ENCODE peak calls at places on chromosomes 5 and 9, in seven cellular contexts. C is cardiac muscle cell, S is adrenal gland, A is A549, L is GM10248, X is upper lobe of right lung, Y is bronchial epithelial cell. R is an unnamed sample.

GRCh38 chr9:114694719-114695269 is 12.8 kb upstream of the TEX48 start:
- DNase-seq in C (no peak), S (no peak), A (no peak), L (peak; percentile 46), X (no peak), Y (no peak), R (no peak)

GRCh38 chr5:138650999-138651766 is 76.0 kb upstream of the HSPA9 start:
- DNase-seq in C (no peak), S (no peak), A (no peak), L (no peak), X (no peak), Y (no peak), R (no peak)

GRCh38 chr5:172802013-172802584 is 31.1 kb upstream of the DUSP1 start:
- DNase-seq in C (no peak), S (no peak), A (no peak), L (no peak), X (no peak), Y (no peak), R (no peak)

GRCh38 chr5:180670157-180670556 is 20.8 kb upstream of the FLT4 start:
- DNase-seq in C (no peak), S (no peak), A (no peak), L (no peak), X (no peak), Y (no peak), R (no peak)

GRCh38 chr5:156879665-156880285 is 29.7 kb downstream of the PPP1R2B start:
- DNase-seq in C (no peak), S (no peak), A (no peak), L (peak; percentile 28), X (no peak), Y (no peak), R (no peak)

GRCh38 chr9:80878556-80878955 is 810.8 kb downstream of the TLE1 start:
- DNase-seq in C (no peak), S (no peak), A (no peak), L (no peak), X (no peak), Y (no peak), R (no peak)

GRCh38 chr5:115785395-115786009 is 31.0 kb downstream of the CDO1 start:
- DNase-seq in C (peak; percentile 24), S (no peak), A (no peak), L (no peak), X (no peak), Y (no peak), R (no peak)

GRCh38 chr5:2524620-2525019 is 226.9 kb downstream of the IRX2 start:
- DNase-seq in C (no peak), S (no peak), A (no peak), L (no peak), X (no peak), Y (no peak), R (no peak)

GRCh38 chr5:378976-379742 is 57.6 kb downstream of the AHRR start:
- DNase-seq in C (no peak), S (no peak), A (no peak), L (no peak), X (peak; percentile 40), Y (no peak), R (no peak)

GRCh38 chr5:146344155-146345118 is 5.8 kb downstream of the POU4F3 start:
- DNase-seq in C (peak; percentile 44), S (no peak), A (no peak), L (no peak), X (no peak), Y (no peak), R (no peak)

GRCh38 chr9:77649109-77649812 is 1.1 kb upstream of the GNA14 start:
- DNase-seq in C (no peak), S (no peak), A (peak; percentile 32), L (no peak), X (no peak), Y (peak; percentile 45), R (no peak)

GRCh38 chr9:69357030-69357853 is 32.2 kb downstream of the ENTREP1 start:
- DNase-seq in C (no peak), S (no peak), A (no peak), L (no peak), X (no peak), Y (no peak), R (no peak)

GRCh38 chr5:4571248-4571950 is 568.7 kb upstream of the ADAMTS16 start:
- DNase-seq in C (no peak), S (no peak), A (no peak), L (no peak), X (no peak), Y (peak; percentile 30), R (no peak)

GRCh38 chr9:12880406-12881016 is 105.7 kb downstream of the LURAP1L start:
- DNase-seq in C (no peak), S (no peak), A (no peak), L (no peak), X (no peak), Y (no peak), R (no peak)

GRCh38 chr9:107712390-107712789 is 222.8 kb upstream of the KLF4 start:
- DNase-seq in C (no peak), S (no peak), A (peak; percentile 39), L (no peak), X (no peak), Y (peak; percentile 95), R (no peak)

GRCh38 chr9:93121316-93122241 is 12.5 kb downstream of the NINJ1 start:
- DNase-seq in C (no peak), S (peak; percentile 16), A (no peak), L (no peak), X (peak; percentile 59), Y (no peak), R (no peak)

GRCh38 chr5:151661096-151661495 is 25.6 kb downstream of the SPARC start:
- DNase-seq in C (no peak), S (no peak), A (no peak), L (no peak), X (no peak), Y (no peak), R (no peak)

GRCh38 chr5:142881076-142881466 is 110.9 kb downstream of the ARHGAP26 start:
- DNase-seq in C (no peak), S (peak; percentile 29), A (no peak), L (peak; percentile 40), X (no peak), Y (no peak), R (peak; percentile 66)

GRCh38 chr9:108474356-108474755 is 381.4 kb downstream of the ACTL7B start:
- DNase-seq in C (no peak), S (no peak), A (no peak), L (no peak), X (no peak), Y (peak; percentile 45), R (no peak)

GRCh38 chr9:135660407-135660806 is 2.7 kb upstream of the LCN9 start:
- DNase-seq in C (no peak), S (no peak), A (no peak), L (no peak), X (no peak), Y (no peak), R (no peak)

GRCh38 chr5:125293223-125293622 is 546.8 kb upstream of the ZNF608 start:
- DNase-seq in C (no peak), S (no peak), A (no peak), L (no peak), X (no peak), Y (no peak), R (no peak)
- TF ChIP-seq CTCF in C (no peak), S (no peak), A (no peak), L (no peak), X (no peak), Y (no peak), R (no peak)

GRCh38 chr9:122819326-122819725 is 9.1 kb downstream of the PDCL start:
- DNase-seq in C (no peak), S (no peak), A (no peak), L (no peak), X (no peak), Y (no peak), R (no peak)
- TF ChIP-seq CTCF in C (no peak), S (no peak), A (no peak), L (no peak), X (no peak), Y (no peak), R (no peak)

DNA sequence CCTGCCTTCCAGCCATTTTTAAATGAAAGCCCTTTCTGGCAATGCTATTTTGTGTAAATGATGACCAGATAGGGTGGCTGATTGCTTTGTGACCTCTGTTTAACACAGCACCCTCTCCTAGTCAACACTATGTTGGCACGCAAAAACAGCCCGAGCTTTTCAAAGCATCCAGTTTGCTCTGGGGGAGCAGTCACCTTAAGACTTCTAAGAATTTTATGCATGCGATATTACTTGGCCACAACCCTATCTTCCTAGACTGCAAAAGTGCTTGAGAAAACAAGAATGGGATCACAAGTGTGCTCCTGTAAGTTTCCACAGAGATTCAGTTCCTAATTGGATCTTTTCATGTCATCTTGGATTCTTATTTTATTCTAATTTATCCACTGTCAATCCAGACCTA is 294.1 kb downstream of the ATPSCKMT start:
- DNase-seq in C (no peak), S (no peak), A (no peak), L (no peak), X (no peak), Y (no peak), R (no peak)
- TF ChIP-seq CTCF in C (no peak), S (no peak), A (no peak), L (no peak), X (no peak), Y (no peak), R (no peak)

DNA sequence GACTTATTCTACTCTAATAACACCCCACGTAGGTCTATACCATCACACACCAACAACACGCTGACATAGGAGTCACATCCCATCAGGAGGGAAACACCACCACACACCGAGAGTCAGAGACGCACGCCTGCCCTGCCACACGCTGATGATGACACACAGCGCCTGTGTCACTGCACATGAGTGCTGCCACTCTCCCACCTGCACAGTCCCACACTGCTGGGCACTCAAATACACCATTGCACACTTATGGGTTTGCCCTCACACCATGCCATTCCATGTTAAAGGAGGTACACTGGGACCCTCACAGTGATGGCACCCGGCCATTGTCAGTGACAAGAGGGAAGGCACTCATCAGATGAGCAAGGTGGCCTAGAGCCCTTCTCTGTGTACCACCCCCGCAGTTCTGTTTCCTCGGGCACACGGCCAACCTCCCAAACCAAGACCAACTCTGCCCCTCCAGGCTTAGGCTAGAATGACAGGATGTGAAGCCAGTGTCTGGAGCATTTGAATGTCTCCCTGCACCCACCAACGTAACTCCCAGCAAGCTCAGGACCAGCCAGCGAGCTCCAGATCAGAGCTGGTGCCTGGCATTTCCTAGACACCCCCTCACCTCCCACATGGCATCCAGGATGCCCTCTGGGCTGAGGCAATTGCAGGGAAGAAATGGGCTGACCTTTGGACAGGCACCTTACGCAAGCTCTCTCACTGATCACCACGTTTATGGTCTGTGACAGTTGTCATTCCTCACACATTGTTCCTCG is 3.6 kb upstream of the CPLX2 start:
- DNase-seq in C (peak; percentile 22), S (no peak), A (peak; percentile 96), L (no peak), X (no peak), Y (no peak), R (no peak)
- TF ChIP-seq CTCF in C (no peak), S (peak; percentile 26), A (peak; percentile 52), L (no peak), X (no peak), Y (no peak), R (no peak)

DNA sequence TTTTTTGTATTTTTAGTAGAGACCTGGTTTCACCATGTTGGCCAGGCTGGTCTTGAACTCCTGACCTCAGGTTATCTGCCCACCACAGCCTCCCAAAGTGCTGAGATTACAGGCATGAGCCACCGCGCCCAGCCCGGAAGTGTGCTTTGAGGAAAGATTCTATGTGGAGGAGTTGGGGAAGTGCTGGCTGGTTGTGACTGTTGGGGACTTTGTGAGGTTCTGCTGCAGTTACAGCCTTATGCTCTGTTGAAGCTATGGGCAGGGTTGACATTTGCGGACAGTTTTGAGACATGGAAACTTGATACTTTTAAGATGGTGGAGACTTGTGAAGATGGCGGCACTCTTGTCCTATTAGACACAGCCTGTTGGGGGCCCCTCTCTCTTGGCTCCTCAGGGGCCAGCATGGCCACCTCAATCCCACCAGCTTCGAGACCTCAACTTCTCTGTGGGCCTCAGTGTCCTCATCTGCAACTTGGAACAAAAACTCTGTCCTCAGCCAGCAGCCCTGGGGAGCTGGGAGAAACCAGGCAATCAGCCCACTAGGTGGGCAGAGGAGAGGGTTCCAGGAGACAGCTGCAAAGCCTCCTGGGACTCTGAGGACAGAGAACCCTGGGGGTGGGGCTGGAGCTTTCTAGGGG is 24.9 kb downstream of the C9orf50 start:
- DNase-seq in C (no peak), S (no peak), A (no peak), L (no peak), X (no peak), Y (no peak), R (no peak)
- TF ChIP-seq CTCF in C (no peak), S (no peak), A (no peak), L (no peak), X (no peak), Y (no peak), R (no peak)